ENCODE peak calls at places on chromosome 12, in four cellular contexts. One of them, this sample, is unnamed.

GRCh38 chr12:89645434-89645833 is 63.2 kb downstream of the ATP2B1 start:
- DNase-seq in psoas muscle: no peak
- DNase-seq in AG10803: no peak
- DNase-seq in tibial artery: no peak
- DNase-seq in this sample: no peak

GRCh38 chr12:21614510-21614909 is 9.9 kb upstream of the GYS2 start:
- DNase-seq in psoas muscle: no peak
- DNase-seq in AG10803: no peak
- DNase-seq in tibial artery: no peak
- DNase-seq in this sample: no peak

GRCh38 chr12:109497675-109498074 is 20.2 kb downstream of the UBE3B start:
- DNase-seq in tibial artery: no peak
- DNase-seq in AG10803: no peak
- DNase-seq in psoas muscle: no peak
- DNase-seq in this sample: no peak

GRCh38 chr12:104177663-104178501 is 37.7 kb upstream of the TXNRD1 start:
- DNase-seq in tibial artery: peak
- DNase-seq in psoas muscle: peak
- DNase-seq in AG10803: peak
- DNase-seq in this sample: peak

GRCh38 chr12:76035045-76035444 is 3.5 kb upstream of the PHLDA1 start:
- DNase-seq in tibial artery: no peak
- DNase-seq in psoas muscle: no peak
- DNase-seq in AG10803: no peak
- DNase-seq in this sample: no peak

GRCh38 chr12:52285172-52285745 is 6.1 kb downstream of the KRT81 start:
- DNase-seq in tibial artery: no peak
- DNase-seq in AG10803: peak
- DNase-seq in psoas muscle: no peak
- DNase-seq in this sample: peak

GRCh38 chr12:133215724-133216123 is 20.0 kb downstream of the ANHX start:
- DNase-seq in psoas muscle: no peak
- DNase-seq in AG10803: no peak
- DNase-seq in tibial artery: no peak
- DNase-seq in this sample: no peak

GRCh38 chr12:39972119-39972518 is 133.8 kb downstream of the SLC2A13 start:
- DNase-seq in psoas muscle: no peak
- DNase-seq in tibial artery: no peak
- DNase-seq in AG10803: peak
- DNase-seq in this sample: peak

GRCh38 chr12:109831929-109832328 is 1.3 kb downstream of the TRPV4 start:
- DNase-seq in psoas muscle: no peak
- DNase-seq in tibial artery: no peak
- DNase-seq in AG10803: no peak
- DNase-seq in this sample: no peak

GRCh38 chr12:119592232-119592631 is 1.3 kb upstream of the TMEM233 start:
- DNase-seq in AG10803: no peak
- DNase-seq in tibial artery: no peak
- DNase-seq in psoas muscle: no peak
- DNase-seq in this sample: peak

GRCh38 chr12:54156578-54156977 is 32.2 kb downstream of the SMUG1 start:
- DNase-seq in AG10803: no peak
- DNase-seq in psoas muscle: no peak
- DNase-seq in tibial artery: no peak
- DNase-seq in this sample: no peak

GRCh38 chr12:122947352-122947792 is 18.9 kb downstream of the ABCB9 start:
- DNase-seq in tibial artery: peak
- DNase-seq in psoas muscle: peak
- DNase-seq in AG10803: no peak
- DNase-seq in this sample: no peak

GRCh38 chr12:1122803-1123202 is 131.8 kb downstream of the ERC1 start:
- DNase-seq in tibial artery: no peak
- DNase-seq in AG10803: no peak
- DNase-seq in psoas muscle: no peak
- DNase-seq in this sample: no peak

GRCh38 chr12:52132754-52133161 is 53.3 kb downstream of the SMIM41 start:
- DNase-seq in psoas muscle: no peak
- DNase-seq in tibial artery: no peak
- DNase-seq in AG10803: peak
- DNase-seq in this sample: peak

GRCh38 chr12:68959457-68960161 is 26.6 kb upstream of the CPM start:
- DNase-seq in AG10803: no peak
- DNase-seq in psoas muscle: no peak
- DNase-seq in tibial artery: no peak
- DNase-seq in this sample: no peak

GRCh38 chr12:28777603-28778365 is 371.3 kb upstream of the FAR2 start:
- DNase-seq in tibial artery: no peak
- DNase-seq in AG10803: no peak
- DNase-seq in psoas muscle: no peak
- DNase-seq in this sample: no peak

DNA sequence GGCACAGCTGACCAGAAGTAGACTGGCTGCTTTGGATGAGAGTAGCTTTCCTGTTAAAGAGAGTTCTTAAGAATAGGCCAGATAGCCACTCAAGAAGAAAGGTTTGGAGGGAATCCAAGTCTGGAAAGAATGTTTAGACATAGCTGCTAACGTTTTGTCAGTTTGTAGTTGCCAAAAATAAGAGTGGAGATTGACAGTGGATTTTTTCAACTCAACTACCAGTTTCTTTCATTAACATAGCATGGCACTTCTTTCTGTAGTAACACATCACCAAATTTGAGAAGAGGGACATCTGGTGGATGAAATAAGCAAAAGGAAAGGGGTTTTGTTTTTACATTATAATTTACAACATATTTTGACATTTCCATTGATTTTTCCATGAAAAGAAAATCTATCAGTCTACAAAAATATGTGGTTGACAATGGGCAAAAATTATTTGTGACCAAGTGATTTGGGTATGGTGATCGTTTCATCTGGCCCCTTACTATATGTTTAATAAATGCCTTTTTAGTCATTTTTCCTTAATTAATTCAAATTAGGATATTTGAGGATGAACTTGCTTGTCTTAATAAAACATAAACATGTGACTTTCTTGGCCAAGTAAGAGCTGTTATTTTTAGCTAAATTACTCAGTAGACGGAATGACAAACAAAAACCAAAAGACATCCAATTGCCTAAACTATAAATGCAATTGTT is 71.1 kb downstream of the PTPRR start:
- DNase-seq in AG10803: peak
- DNase-seq in psoas muscle: no peak
- DNase-seq in tibial artery: no peak
- DNase-seq in this sample: peak
- TF ChIP-seq CTCF in AG10803: peak
- TF ChIP-seq CTCF in psoas muscle: peak
- TF ChIP-seq CTCF in tibial artery: peak
- TF ChIP-seq CTCF in this sample: peak

GRCh38 chr12:132151766-132152410 is 7.6 kb downstream of the NOC4L start:
- DNase-seq in tibial artery: no peak
- DNase-seq in psoas muscle: peak
- DNase-seq in AG10803: no peak
- DNase-seq in this sample: no peak
- H3K4me3 ChIP-seq in tibial artery: no peak
- H3K4me3 ChIP-seq in psoas muscle: no peak
- H3K4me3 ChIP-seq in AG10803: no peak
- H3K4me3 ChIP-seq in this sample: no peak

GRCh38 chr12:101696477-101697196 is 803 bp upstream of the CHPT1 start:
- DNase-seq in tibial artery: peak
- DNase-seq in AG10803: peak
- DNase-seq in psoas muscle: peak
- DNase-seq in this sample: peak

GRCh38 chr12:101697930-101698781 is 716 bp downstream of the CHPT1 start:
- DNase-seq in tibial artery: peak
- DNase-seq in AG10803: peak
- DNase-seq in psoas muscle: peak
- DNase-seq in this sample: peak

GRCh38 chr12:101700299-101700820 is 2.9 kb downstream of the CHPT1 start:
- DNase-seq in AG10803: no peak
- DNase-seq in tibial artery: no peak
- DNase-seq in psoas muscle: no peak
- DNase-seq in this sample: no peak

GRCh38 chr12:101697197-101697929 is at the start of gene CHPT1:
- DNase-seq in psoas muscle: peak
- DNase-seq in AG10803: peak
- DNase-seq in tibial artery: peak
- DNase-seq in this sample: no peak

GRCh38 chr12:101698782-101699347 is 1.4 kb downstream of the CHPT1 start:
- DNase-seq in tibial artery: no peak
- DNase-seq in AG10803: no peak
- DNase-seq in psoas muscle: no peak
- DNase-seq in this sample: peak
- TF ChIP-seq CTCF in tibial artery: no peak
- TF ChIP-seq CTCF in AG10803: peak
- TF ChIP-seq CTCF in psoas muscle: no peak
- TF ChIP-seq CTCF in this sample: peak

GRCh38 chr12:48781750-48782456 is 7.0 kb downstream of the ADCY6 start:
- DNase-seq in tibial artery: no peak
- DNase-seq in AG10803: no peak
- DNase-seq in psoas muscle: no peak
- DNase-seq in this sample: no peak
- H3K4me3 ChIP-seq in tibial artery: no peak
- H3K4me3 ChIP-seq in AG10803: no peak
- H3K4me3 ChIP-seq in psoas muscle: no peak
- H3K4me3 ChIP-seq in this sample: no peak

GRCh38 chr12:58665375-58665774 is 254.9 kb downstream of the LRIG3 start:
- DNase-seq in psoas muscle: no peak
- DNase-seq in AG10803: no peak
- DNase-seq in tibial artery: no peak
- DNase-seq in this sample: no peak

GRCh38 chr12:58668233-58668632 is 252.1 kb downstream of the LRIG3 start:
- DNase-seq in tibial artery: no peak
- DNase-seq in AG10803: no peak
- DNase-seq in psoas muscle: no peak
- DNase-seq in this sample: no peak

GRCh38 chr12:58670623-58671022 is 249.7 kb downstream of the LRIG3 start:
- DNase-seq in tibial artery: no peak
- DNase-seq in AG10803: no peak
- DNase-seq in psoas muscle: no peak
- DNase-seq in this sample: no peak

GRCh38 chr12:58668831-58669230 is 251.5 kb downstream of the LRIG3 start:
- DNase-seq in tibial artery: no peak
- DNase-seq in AG10803: peak
- DNase-seq in psoas muscle: no peak
- DNase-seq in this sample: no peak

DNA sequence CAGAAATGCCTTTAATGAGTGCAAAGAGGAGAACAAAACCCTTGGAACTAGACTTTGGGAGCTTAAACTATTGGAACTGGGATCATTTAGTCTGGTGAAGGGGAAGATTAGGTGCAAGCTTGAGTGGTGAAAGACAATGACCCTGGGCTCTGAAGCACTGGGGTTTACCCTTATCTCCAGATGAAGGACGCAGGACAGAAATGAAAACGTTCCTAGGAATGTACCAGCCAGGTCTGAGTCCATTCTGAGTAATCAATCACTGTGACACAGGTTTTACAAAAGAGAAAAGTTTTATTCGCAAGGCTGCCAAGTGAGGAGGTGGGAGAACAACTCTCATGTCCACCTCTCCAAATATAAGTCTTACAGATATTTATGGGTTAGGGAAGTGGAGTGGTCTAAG is 249.1 kb downstream of the LRIG3 start:
- DNase-seq in tibial artery: no peak
- DNase-seq in AG10803: no peak
- DNase-seq in psoas muscle: no peak
- DNase-seq in this sample: no peak
- TF ChIP-seq CTCF in tibial artery: no peak
- TF ChIP-seq CTCF in AG10803: no peak
- TF ChIP-seq CTCF in psoas muscle: no peak
- TF ChIP-seq CTCF in this sample: no peak

This sample was measured in fibroblast of the aortic adventitia.